ENCODE peak calls at places on chromosomes 2 and 18, in four cellular contexts. P, B, C and Y are unnamed samples.

GRCh38 chr2:210753386-210753785 is 197.0 kb downstream of the CPS1 start:
- DNase-seq in C (no peak), B (no peak), P (no peak), Y (no peak)

GRCh38 chr18:32469190-32469611 is 1.5 kb downstream of the GAREM1 start:
- DNase-seq in P (no peak), C (peak), B (peak), Y (peak)

GRCh38 chr2:24360050-24360962 is at the start of gene ITSN2:
- DNase-seq in B (peak), C (peak), P (peak), Y (peak)

GRCh38 chr2:104850322-104851184 is 3.4 kb upstream of the POU3F3 start:
- DNase-seq in B (no peak), P (no peak), C (no peak), Y (no peak)

GRCh38 chr2:234422242-234422641 is 74.6 kb downstream of the ARL4C start:
- DNase-seq in P (no peak), B (no peak), C (peak), Y (peak)

GRCh38 chr2:186456941-186457340 is 29.1 kb upstream of the ZC3H15 start:
- DNase-seq in C (peak), B (no peak), P (no peak), Y (peak)

GRCh38 chr2:24122-24521 is 22.2 kb downstream of the FAM110C start:
- DNase-seq in B (no peak), C (no peak), P (no peak), Y (no peak)

GRCh38 chr2:158079672-158080071 is 22.0 kb upstream of the UPP2 start:
- DNase-seq in P (no peak), B (no peak), C (peak), Y (peak)

GRCh38 chr2:227862741-227863588 is 8.5 kb upstream of the DAW1 start:
- DNase-seq in B (no peak), C (peak), P (no peak), Y (peak)

GRCh38 chr2:235614900-235615712 is 121.3 kb downstream of the AGAP1 start:
- DNase-seq in P (no peak), C (peak), B (peak), Y (peak)

GRCh38 chr18:75351409-75351808 is 76.1 kb downstream of the SMIM21 start:
- DNase-seq in C (no peak), B (no peak), P (no peak), Y (no peak)